ENCODE peak calls at places on chromosomes 7 and 10, in six cellular contexts. One of them, this sample, is unnamed.

GRCh38 chr10:112562803-112563663 is 116.0 kb downstream of the VTI1A start:
- DNase-seq in HepG2: peak; percentile 97
- DNase-seq in H1: no peak
- DNase-seq in GM12892: no peak
- DNase-seq in GM12878: no peak
- DNase-seq in K562: no peak
- DNase-seq in this sample: no peak

GRCh38 chr7:101169110-101169837 is 3.9 kb upstream of the VGF start:
- DNase-seq in HepG2: no peak
- DNase-seq in H1: peak; percentile 53
- DNase-seq in GM12892: no peak
- DNase-seq in GM12878: no peak
- DNase-seq in K562: no peak
- DNase-seq in this sample: no peak

GRCh38 chr10:63671317-63671937 is 150.2 kb downstream of the REEP3 start:
- DNase-seq in HepG2: no peak
- DNase-seq in H1: no peak
- DNase-seq in GM12892: no peak
- DNase-seq in GM12878: no peak
- DNase-seq in K562: no peak
- DNase-seq in this sample: no peak

GRCh38 chr10:43209064-43209455 is 57.8 kb downstream of the RASGEF1A start:
- DNase-seq in HepG2: no peak
- DNase-seq in H1: no peak
- DNase-seq in GM12892: no peak
- DNase-seq in GM12878: no peak
- DNase-seq in K562: no peak
- DNase-seq in this sample: no peak

GRCh38 chr7:116354171-116354545 is 143.8 kb downstream of the TES start:
- DNase-seq in HepG2: no peak
- DNase-seq in H1: no peak
- DNase-seq in GM12892: no peak
- DNase-seq in GM12878: no peak
- DNase-seq in K562: no peak
- DNase-seq in this sample: no peak

GRCh38 chr10:131474426-131474825 is 162.9 kb upstream of the TCERG1L start:
- DNase-seq in HepG2: no peak
- DNase-seq in H1: no peak
- DNase-seq in GM12892: no peak
- DNase-seq in GM12878: no peak
- DNase-seq in K562: no peak
- DNase-seq in this sample: no peak

GRCh38 chr10:24091294-24091693 is 117.6 kb upstream of the KIAA1217 start:
- DNase-seq in HepG2: no peak
- DNase-seq in H1: no peak
- DNase-seq in GM12892: no peak
- DNase-seq in GM12878: no peak
- DNase-seq in K562: no peak
- DNase-seq in this sample: no peak

GRCh38 chr7:31633894-31634494 is 53.0 kb upstream of the PPP1R17 start:
- DNase-seq in HepG2: peak; percentile 56
- DNase-seq in H1: no peak
- DNase-seq in GM12892: no peak
- DNase-seq in GM12878: no peak
- DNase-seq in K562: peak; percentile 39
- DNase-seq in this sample: peak; percentile 6

GRCh38 chr10:35000936-35001335 is 89.2 kb downstream of the CUL2 start:
- DNase-seq in HepG2: no peak
- DNase-seq in H1: no peak
- DNase-seq in GM12892: no peak
- DNase-seq in GM12878: no peak
- DNase-seq in K562: no peak
- DNase-seq in this sample: no peak

GRCh38 chr7:55887786-55888185 is 530 bp downstream of the ZNF713 start:
- DNase-seq in HepG2: no peak
- DNase-seq in H1: no peak
- DNase-seq in GM12892: no peak
- DNase-seq in GM12878: no peak
- DNase-seq in K562: peak; percentile 30
- DNase-seq in this sample: peak; percentile 14

GRCh38 chr7:151725844-151726770 is 150.8 kb downstream of the PRKAG2 start:
- DNase-seq in HepG2: no peak
- DNase-seq in H1: no peak
- DNase-seq in GM12892: no peak
- DNase-seq in GM12878: no peak
- DNase-seq in K562: no peak
- DNase-seq in this sample: no peak

GRCh38 chr10:11285171-11285570 is 267.5 kb downstream of the CELF2 start:
- DNase-seq in HepG2: no peak
- DNase-seq in H1: no peak
- DNase-seq in GM12892: no peak
- DNase-seq in GM12878: no peak
- DNase-seq in K562: no peak
- DNase-seq in this sample: no peak

GRCh38 chr10:11284291-11285085 is 266.8 kb downstream of the CELF2 start:
- DNase-seq in HepG2: no peak
- DNase-seq in H1: no peak
- DNase-seq in GM12892: no peak
- DNase-seq in GM12878: no peak
- DNase-seq in K562: no peak
- DNase-seq in this sample: no peak

GRCh38 chr10:11288302-11288701 is 270.6 kb downstream of the CELF2 start:
- DNase-seq in HepG2: no peak
- DNase-seq in H1: no peak
- DNase-seq in GM12892: no peak
- DNase-seq in GM12878: no peak
- DNase-seq in K562: no peak
- DNase-seq in this sample: no peak

GRCh38 chr10:11282661-11283060 is 265.0 kb downstream of the CELF2 start:
- DNase-seq in HepG2: no peak
- DNase-seq in H1: no peak
- DNase-seq in GM12892: no peak
- DNase-seq in GM12878: no peak
- DNase-seq in K562: no peak
- DNase-seq in this sample: no peak

DNA sequence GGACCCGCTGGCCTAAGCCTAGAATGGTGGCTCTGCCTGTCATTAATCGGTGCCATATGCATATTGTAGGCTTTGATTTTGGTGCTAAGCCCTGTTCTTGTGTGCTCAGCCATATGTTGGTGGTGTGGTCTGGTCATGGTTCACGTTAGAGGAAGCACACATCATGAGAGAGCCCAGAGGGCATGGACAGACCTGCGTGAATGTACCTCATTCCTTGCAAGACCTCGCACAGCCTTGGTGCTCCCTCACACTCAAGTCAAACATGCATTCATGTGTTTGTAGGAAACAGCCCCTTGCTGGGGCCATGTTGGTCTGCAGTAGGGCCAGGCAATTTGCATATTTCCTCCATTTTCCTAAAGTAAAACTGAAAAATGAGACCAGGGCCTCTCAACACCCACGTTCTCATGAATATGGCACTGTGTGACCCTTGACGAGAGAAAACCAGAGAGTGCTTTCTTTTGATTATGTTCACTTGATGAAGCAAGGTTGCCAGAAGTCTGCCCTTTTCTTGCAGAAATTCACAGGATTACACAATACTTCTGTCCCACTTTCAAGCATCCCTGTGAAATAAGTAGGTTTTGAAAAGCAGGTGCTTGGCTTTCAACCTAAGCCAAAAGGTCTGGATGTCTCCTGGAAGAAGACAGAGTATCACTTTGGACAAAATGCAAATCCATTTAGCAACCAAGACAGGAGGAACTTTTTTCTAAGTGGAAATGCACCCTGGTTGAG is 268.8 kb downstream of the CELF2 start:
- DNase-seq in HepG2: no peak
- DNase-seq in H1: no peak
- DNase-seq in GM12892: peak; percentile 49
- DNase-seq in GM12878: peak; percentile 64
- DNase-seq in K562: no peak
- DNase-seq in this sample: peak; percentile 59
- TF ChIP-seq TAF1 in HepG2: no peak
- TF ChIP-seq TAF1 in H1: no peak
- TF ChIP-seq TAF1 in GM12892: no peak
- TF ChIP-seq TAF1 in GM12878: no peak
- TF ChIP-seq TAF1 in K562: no peak
- TF ChIP-seq TAF1 in this sample: peak; percentile 14

GRCh38 chr10:89421018-89421476 is 6.7 kb downstream of the IFIT5 start:
- DNase-seq in HepG2: no peak
- DNase-seq in H1: no peak
- DNase-seq in GM12892: no peak
- DNase-seq in GM12878: no peak
- DNase-seq in K562: no peak
- DNase-seq in this sample: no peak
- TF ChIP-seq POLR2A in HepG2: no peak
- TF ChIP-seq POLR2A in H1: no peak
- TF ChIP-seq POLR2A in GM12892: no peak
- TF ChIP-seq POLR2A in GM12878: no peak
- TF ChIP-seq POLR2A in K562: no peak
- TF ChIP-seq POLR2A in this sample: no peak

DNA sequence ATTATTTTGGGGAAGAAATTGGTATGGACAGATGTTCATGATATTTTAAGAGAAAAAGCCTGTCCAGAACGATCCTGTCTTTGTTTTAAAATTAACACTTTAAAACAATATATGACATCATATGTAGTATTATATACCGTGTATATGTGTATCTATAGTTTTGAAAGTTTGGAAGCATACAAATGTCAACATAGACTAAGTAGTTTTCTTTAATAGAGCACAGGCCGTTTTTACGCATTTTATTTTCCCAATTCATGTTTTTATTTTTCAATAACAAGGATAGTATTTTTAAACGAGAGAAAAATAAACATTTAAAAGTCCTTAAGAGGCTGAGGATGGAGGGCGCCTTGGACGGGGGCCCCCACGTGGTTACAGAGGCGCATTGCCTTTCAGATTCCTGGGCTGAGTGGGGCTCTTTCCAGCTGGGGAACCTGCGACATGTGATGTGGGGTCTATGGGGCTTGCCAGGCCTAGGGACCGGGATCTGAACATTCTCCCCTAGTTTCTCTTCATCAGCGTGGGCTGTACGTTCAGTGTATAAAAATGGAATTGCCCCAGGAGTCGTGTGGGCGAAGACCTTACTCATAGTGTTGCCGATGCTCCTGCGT is 127.8 kb upstream of the ZNF746 start:
- DNase-seq in HepG2: peak; percentile 40
- DNase-seq in H1: peak; percentile 78
- DNase-seq in GM12892: peak; percentile 42
- DNase-seq in GM12878: no peak
- DNase-seq in K562: peak; percentile 87
- DNase-seq in this sample: peak; percentile 50
- TF ChIP-seq TAF1 in HepG2: no peak
- TF ChIP-seq TAF1 in H1: no peak
- TF ChIP-seq TAF1 in GM12892: no peak
- TF ChIP-seq TAF1 in GM12878: no peak
- TF ChIP-seq TAF1 in K562: no peak
- TF ChIP-seq TAF1 in this sample: no peak

DNA sequence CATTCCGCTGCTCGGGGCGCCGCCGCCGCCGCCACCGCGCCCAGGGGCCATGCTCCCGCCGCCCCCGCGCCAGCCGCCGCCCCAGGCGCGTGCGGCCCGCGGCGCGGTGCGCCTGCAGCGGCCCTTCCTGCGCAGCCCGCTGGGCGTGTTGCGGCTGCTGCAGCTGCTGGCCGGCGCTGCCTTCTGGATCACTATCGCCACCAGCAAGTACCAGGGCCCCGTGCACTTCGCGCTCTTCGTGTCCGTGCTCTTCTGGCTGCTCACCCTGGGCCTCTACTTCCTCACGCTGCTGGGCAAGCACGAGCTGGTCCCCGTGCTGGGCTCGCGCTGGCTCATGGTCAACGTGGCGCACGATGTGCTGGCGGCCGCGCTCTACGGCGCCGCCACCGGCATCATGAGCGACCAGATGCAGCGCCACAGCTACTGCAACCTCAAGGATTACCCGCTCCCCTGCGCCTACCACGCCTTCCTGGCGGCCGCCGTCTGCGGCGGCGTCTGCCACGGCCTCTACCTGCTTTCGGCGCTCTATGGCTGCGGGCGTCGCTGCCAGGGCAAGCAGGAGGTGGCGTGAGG is 384 bp downstream of the MARVELD1 start:
- DNase-seq in HepG2: no peak
- DNase-seq in H1: peak; percentile 76
- DNase-seq in GM12892: peak; percentile 71
- DNase-seq in GM12878: no peak
- DNase-seq in K562: peak; percentile 68
- DNase-seq in this sample: peak; percentile 81
- TF ChIP-seq POLR2A in HepG2: no peak
- TF ChIP-seq POLR2A in H1: peak; percentile 84
- TF ChIP-seq POLR2A in GM12892: peak; percentile 26
- TF ChIP-seq POLR2A in GM12878: peak; percentile 87
- TF ChIP-seq POLR2A in K562: peak; percentile 59
- TF ChIP-seq POLR2A in this sample: peak; percentile 20

GRCh38 chr10:133190225-133190624 is 30.2 kb downstream of the KNDC1 start:
- DNase-seq in HepG2: no peak
- DNase-seq in H1: no peak
- DNase-seq in GM12892: no peak
- DNase-seq in GM12878: no peak
- DNase-seq in K562: no peak
- DNase-seq in this sample: no peak
- TF ChIP-seq TAF1 in HepG2: no peak
- TF ChIP-seq TAF1 in H1: no peak
- TF ChIP-seq TAF1 in GM12892: no peak
- TF ChIP-seq TAF1 in GM12878: no peak
- TF ChIP-seq TAF1 in K562: no peak
- TF ChIP-seq TAF1 in this sample: no peak

This sample was measured in GM12891.